ENCODE peak calls at places on chromosomes 4 and X, in four cellular contexts. M is AG10803, E is OCI-LY7, S is germinal center. Y is an unnamed sample.

GRCh38 chr4:75016472-75016871 is 83.6 kb downstream of the PARM1 start:
- DNase-seq in E (no peak), S (no peak), M (no peak), Y (no peak)

GRCh38 chr4:5638976-5639375 is 69.4 kb downstream of the EVC2 start:
- DNase-seq in S (no peak), E (no peak), M (peak; percentile 55), Y (peak; percentile 95)

GRCh38 chrX:69535661-69536060 is 31.5 kb downstream of the NALF2 start:
- DNase-seq in E (no peak), M (no peak), S (no peak), Y (no peak)

GRCh38 chr4:55866290-55866907 is 13.0 kb downstream of the EXOC1 start:
- DNase-seq in E (no peak), S (no peak), M (peak; percentile 93), Y (peak; percentile 76)

GRCh38 chrX:101550362-101550761 is at the start of gene ARMCX1:
- DNase-seq in S (no peak), M (peak; percentile 76), E (no peak), Y (peak; percentile 91)

GRCh38 chr4:1026115-1026514 is 14.7 kb downstream of the FGFRL1 start:
- DNase-seq in S (peak; percentile 83), E (peak; percentile 65), M (no peak), Y (no peak)

GRCh38 chrX:42944381-42944998 is 166.5 kb upstream of the PPP1R2C start:
- DNase-seq in S (no peak), E (peak; percentile 31), M (no peak), Y (no peak)

GRCh38 chr4:88794087-88794486 is 96.5 kb upstream of the NAP1L5 start:
- DNase-seq in E (no peak), S (no peak), M (no peak), Y (no peak)

GRCh38 chrX:15468036-15468435 is 25.1 kb downstream of the PIR start:
- DNase-seq in E (peak; percentile 45), S (no peak), M (peak; percentile 65), Y (peak; percentile 38)

GRCh38 chrX:48892896-48893295 is 4.7 kb downstream of the TIMM17B start:
- DNase-seq in E (no peak), M (no peak), S (no peak), Y (no peak)

GRCh38 chr4:127400736-127401346 is 231.9 kb upstream of the INTU start:
- DNase-seq in S (peak; percentile 4), E (peak; percentile 60), M (peak; percentile 84), Y (peak; percentile 83)

GRCh38 chr4:126023946-126024345 is 709.2 kb downstream of the FAT4 start:
- DNase-seq in E (no peak), S (no peak), M (peak; percentile 79), Y (peak; percentile 41)

GRCh38 chr4:128825226-128825625 is 15.7 kb downstream of the JADE1 start:
- DNase-seq in E (no peak), S (no peak), M (no peak), Y (peak; percentile 50)

GRCh38 chr4:79297479-79297878 is 28.4 kb downstream of the NAA11 start:
- DNase-seq in M (no peak), S (no peak), E (no peak), Y (no peak)

GRCh38 chr4:119337010-119337409 is 15.1 kb upstream of the FABP2 start:
- DNase-seq in S (no peak), E (no peak), M (peak; percentile 18), Y (peak; percentile 59)

GRCh38 chrX:149124526-149125108 is 380.5 kb downstream of the IDS start:
- DNase-seq in M (no peak), E (no peak), S (no peak), Y (no peak)

GRCh38 chr4:119233750-119234149 is 21.2 kb downstream of the USP53 start:
- DNase-seq in M (no peak), S (no peak), E (peak; percentile 38), Y (no peak)

GRCh38 chr4:150533673-150534072 is 48.3 kb upstream of the MAB21L2 start:
- DNase-seq in S (no peak), E (no peak), M (no peak), Y (no peak)

GRCh38 chr4:22670953-22671352 is 21.8 kb upstream of the GBA3 start:
- DNase-seq in S (no peak), E (no peak), M (no peak), Y (no peak)

GRCh38 chrX:56505866-56506265 is 57.6 kb upstream of the UBQLN2 start:
- DNase-seq in M (no peak), E (no peak), S (no peak), Y (no peak)

GRCh38 chr4:16627999-16628398 is 270.4 kb downstream of the LDB2 start:
- DNase-seq in M (peak; percentile 97), E (no peak), S (no peak), Y (no peak)

GRCh38 chrX:144715356-144715755 is 531.9 kb upstream of the SPANXN1 start:
- DNase-seq in S (no peak), M (no peak), E (no peak), Y (no peak)

GRCh38 chr4:121792966-121793365 is 8.2 kb upstream of the EXOSC9 start:
- DNase-seq in E (no peak), S (no peak), M (no peak), Y (no peak)

GRCh38 chrX:13688772-13689518 is at the start of gene RAB9A:
- DNase-seq in E (peak; percentile 64), M (peak; percentile 62), S (peak; percentile 80), Y (peak; percentile 76)

GRCh38 chr4:166655231-166655630 is 579.1 kb downstream of the SPOCK3 start:
- DNase-seq in M (no peak), E (no peak), S (no peak), Y (no peak)

GRCh38 chr4:146981651-146982050 is 36.0 kb upstream of the TTC29 start:
- DNase-seq in M (peak; percentile 35), E (no peak), S (no peak), Y (peak; percentile 41)

Y was measured in myocyte.